ENCODE peak calls at places on chromosome 2, in four cellular contexts. C is activated T-cell treated with anti-CD3 and anti-CD28 coated beads, Interleukin-2, amount 50 U/mL, for 4 hours; X is NCI-H1417; H is CD4-positive, alpha-beta memory T cell. D is an unnamed sample.

GRCh38 chr2:231170058-231170457 is 28.4 kb upstream of the ARMC9 start:
- DNase-seq in C (no peak), X (no peak), H (no peak), D (no peak)

GRCh38 chr2:73938761-73939352 is 12.2 kb downstream of the DGUOK start:
- DNase-seq in C (no peak), X (no peak), H (peak; percentile 22), D (no peak)

GRCh38 chr2:108363900-108364225 is 13.9 kb upstream of the SULT1C4 start:
- DNase-seq in C (no peak), X (no peak), H (no peak), D (no peak)

GRCh38 chr2:218631837-218632236 is 24.1 kb downstream of the PLCD4 start:
- DNase-seq in C (no peak), X (no peak), H (no peak), D (no peak)

GRCh38 chr2:179532890-179533289 is 268.3 kb upstream of the SESTD1 start:
- DNase-seq in C (no peak), X (peak; percentile 27), H (no peak), D (no peak)

GRCh38 chr2:241309684-241310117 is 5.8 kb downstream of the HDLBP start:
- DNase-seq in C (peak; percentile 64), X (no peak), H (peak; percentile 59), D (peak; percentile 64)

GRCh38 chr2:95376311-95377215 is 25.9 kb upstream of the FAHD2A start:
- DNase-seq in C (no peak), X (no peak), H (no peak), D (no peak)

GRCh38 chr2:133130548-133131246 is 437.6 kb downstream of the NCKAP5 start:
- DNase-seq in C (no peak), X (no peak), H (no peak), D (no peak)

GRCh38 chr2:241909769-241910168 is 40.2 kb downstream of the RTP5 start:
- DNase-seq in C (no peak), X (no peak), H (no peak), D (no peak)

GRCh38 chr2:104923665-104924064 is 69.8 kb downstream of the POU3F3 start:
- DNase-seq in C (no peak), X (no peak), H (no peak), D (no peak)

GRCh38 chr2:65612654-65613053 is 180.3 kb upstream of the SPRED2 start:
- DNase-seq in C (no peak), X (no peak), H (no peak), D (no peak)

GRCh38 chr2:136997550-136997949 is 232.2 kb downstream of the THSD7B start:
- DNase-seq in C (no peak), X (no peak), H (no peak), D (no peak)

GRCh38 chr2:59947917-59948534 is 605.4 kb downstream of the BCL11A start:
- DNase-seq in C (no peak), X (no peak), H (no peak), D (no peak)

GRCh38 chr2:5479265-5479928 is 212.8 kb upstream of the SOX11 start:
- DNase-seq in C (no peak), X (peak; percentile 83), H (no peak), D (no peak)

GRCh38 chr2:136253288-136254004 is 135.5 kb upstream of the CXCR4 start:
- DNase-seq in C (no peak), X (no peak), H (no peak), D (no peak)

GRCh38 chr2:178296394-178297090 is 102.2 kb downstream of the OSBPL6 start:
- DNase-seq in C (no peak), X (no peak), H (no peak), D (no peak)

D was measured in stimulated activated CD4-positive, alpha-beta T cell treated with anti-CD3 and anti-CD28 coated beads, Interleukin-4, amount 100 ng/mL, for 1 hour.